ENCODE peak calls at places on chromosomes 7 and 10, in four cellular contexts. E is Peyer's patch, Q is cardiac muscle cell, N is thoracic aorta. U is an unnamed sample.
A peak's percentile ranks its signal among the peaks of the same experiment; 100 is the strongest.

GRCh38 chr7:150982348-150982747 is 4.2 kb upstream of the KCNH2 start:
- DNase-seq in N (no peak), Q (no peak), E (no peak), U (no peak)

GRCh38 chr7:17849504-17849903 is 90.8 kb downstream of the SNX13 start:
- DNase-seq in Q (peak; percentile 3), E (no peak), N (no peak), U (no peak)

GRCh38 chr7:116805100-116805544 is 57.3 kb upstream of the CAPZA2 start:
- DNase-seq in Q (no peak), E (no peak), N (no peak), U (no peak)

GRCh38 chr10:79322616-79323566 is 24.4 kb upstream of the PPIF start:
- DNase-seq in N (no peak), E (no peak), Q (no peak), U (peak; percentile 87)

GRCh38 chr10:76197293-76197692 is 765.9 kb downstream of the LRMDA start:
- DNase-seq in N (no peak), E (no peak), Q (no peak), U (no peak)

GRCh38 chr7:94996331-94996730 is 88.9 kb downstream of the PPP1R9A start:
- DNase-seq in N (no peak), E (no peak), Q (no peak), U (no peak)

GRCh38 chr10:26733750-26734568 is 36.5 kb downstream of the PDSS1 start:
- DNase-seq in N (no peak), E (peak; percentile 79), Q (no peak), U (no peak)

GRCh38 chr7:132654150-132654549 is 77.9 kb upstream of the PLXNA4 start:
- DNase-seq in E (no peak), N (no peak), Q (no peak), U (peak; percentile 17)

GRCh38 chr7:120278773-120279172 is 5.8 kb downstream of the KCND2 start:
- DNase-seq in Q (no peak), E (no peak), N (no peak), U (no peak)

GRCh38 chr10:47325303-47326291 is 3.3 kb downstream of the GDF2 start:
- DNase-seq in E (no peak), Q (no peak), N (no peak), U (no peak)

GRCh38 chr7:4809091-4809591 is 33.7 kb downstream of the AP5Z1 start:
- DNase-seq in Q (no peak), E (no peak), N (no peak), U (no peak)

GRCh38 chr7:134589491-134589941 is 40.6 kb downstream of the AKR1B15 start:
- DNase-seq in Q (no peak), N (no peak), E (no peak), U (no peak)

GRCh38 chr7:127751723-127752448 is 99.9 kb downstream of the SND1 start:
- DNase-seq in N (no peak), E (no peak), Q (no peak), U (no peak)

GRCh38 chr7:45921381-45921698 is 268 bp upstream of the IGFBP3 start:
- DNase-seq in Q (peak; percentile 31), N (no peak), E (no peak), U (no peak)

GRCh38 chr10:71882813-71883746 is 32.0 kb upstream of the PSAP start:
- DNase-seq in N (no peak), E (no peak), Q (no peak), U (no peak)

GRCh38 chr7:5796076-5796475 is 14.6 kb upstream of the RNF216 start:
- DNase-seq in Q (no peak), N (no peak), E (no peak), U (no peak)

GRCh38 chr10:79249156-79250121 is 97.8 kb upstream of the PPIF start:
- DNase-seq in E (no peak), N (no peak), Q (no peak), U (no peak)

GRCh38 chr7:17150018-17150417 is 148.4 kb upstream of the AHR start:
- DNase-seq in Q (no peak), N (no peak), E (no peak), U (no peak)

GRCh38 chr10:5659702-5660528 is 6.5 kb downstream of the ASB13 start:
- DNase-seq in N (peak; percentile 27), Q (no peak), E (no peak), U (no peak)

GRCh38 chr7:72444023-72444776 is 32.1 kb upstream of the CALN1 start:
- DNase-seq in N (no peak), E (no peak), Q (no peak), U (no peak)

GRCh38 chr10:43260911-43261577 is 5.8 kb downstream of the RASGEF1A start:
- DNase-seq in E (no peak), Q (no peak), N (no peak), U (no peak)

GRCh38 chr7:155803418-155804376 is 8.6 kb downstream of the SHH start:
- DNase-seq in E (peak; percentile 74), Q (no peak), N (no peak), U (no peak)

GRCh38 chr7:20030915-20031362 is 186.2 kb downstream of the MACC1 start:
- DNase-seq in Q (no peak), E (no peak), N (no peak), U (no peak)

GRCh38 chr7:157483971-157484410 is 147.2 kb downstream of the DNAJB6 start:
- DNase-seq in Q (no peak), N (no peak), E (no peak), U (no peak)

GRCh38 chr7:140564643-140565042 is 76.0 kb downstream of the DENND2A start:
- DNase-seq in E (no peak), N (no peak), Q (no peak), U (no peak)

GRCh38 chr7:36667007-36667406 is 57.3 kb downstream of the AOAH start:
- DNase-seq in E (no peak), N (no peak), Q (no peak), U (no peak)

GRCh38 chr7:114109299-114109698 is 190.5 kb upstream of the PPP1R3A start:
- DNase-seq in E (no peak), N (no peak), Q (no peak), U (no peak)

DNA sequence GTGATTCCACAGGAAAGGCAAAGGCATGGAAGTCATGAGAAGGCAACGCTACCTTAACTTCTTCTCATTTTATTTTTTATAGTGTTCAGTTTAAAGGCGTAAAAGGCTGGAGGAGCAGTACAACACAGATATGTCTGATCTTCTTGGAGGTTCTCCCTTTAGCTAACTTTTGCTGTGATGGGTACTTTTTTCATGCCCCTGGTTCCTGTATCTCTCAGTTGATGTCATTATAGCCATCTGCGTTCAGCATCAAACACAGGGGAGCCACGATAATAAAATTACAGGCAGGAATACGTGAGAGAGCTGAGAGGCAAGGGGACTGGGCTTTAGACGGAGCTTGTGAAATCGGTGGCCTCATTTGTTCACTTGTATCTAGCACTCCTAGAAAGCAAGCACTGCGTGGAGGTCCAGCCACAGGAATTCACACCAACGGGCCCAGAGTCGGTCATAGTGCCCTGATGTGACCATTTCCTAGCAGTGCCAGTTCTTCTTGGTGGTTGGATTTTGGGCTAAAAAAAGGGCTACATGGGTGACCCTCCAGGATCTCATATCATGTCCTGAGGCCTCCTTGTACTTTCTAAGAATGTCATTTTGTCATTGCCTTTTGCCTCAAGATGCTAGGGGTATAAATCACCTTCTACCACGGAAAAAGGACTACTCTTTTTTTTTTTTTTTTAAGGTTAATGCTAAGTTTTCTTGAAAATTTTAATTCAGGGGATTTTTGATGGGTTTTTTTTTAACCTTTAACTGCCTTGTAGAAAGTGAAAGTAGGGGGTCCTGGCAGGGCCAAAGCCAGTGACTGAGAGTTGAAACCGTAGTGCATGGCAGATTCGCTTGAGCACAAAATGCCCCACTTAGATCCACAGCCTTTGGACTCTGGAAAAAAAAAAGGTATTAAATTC is 191.5 kb downstream of the CELF2 start:
- DNase-seq in Q (no peak), N (no peak), E (no peak), U (peak; percentile 36)
- H3K4me1 ChIP-seq in Q (peaks cover 35% of the 10 kb centered on the region), N (no peaks in the 10 kb centered on the region), E (no peaks in the 10 kb centered on the region), U (peaks cover 99% of the 10 kb centered on the region)

GRCh38 chr10:44961231-44961571 is 1.6 kb downstream of the RASSF4 start:
- DNase-seq in E (no peak), Q (no peak), N (no peak), U (no peak)

GRCh38 chr10:44965104-44965503 is 5.5 kb downstream of the RASSF4 start:
- DNase-seq in Q (no peak), E (no peak), N (no peak), U (no peak)

GRCh38 chr10:44963772-44964633 is 4.4 kb downstream of the RASSF4 start:
- DNase-seq in N (no peak), E (peak; percentile 67), Q (peak; percentile 68), U (no peak)

GRCh38 chr10:44961931-44962750 is 2.5 kb downstream of the RASSF4 start:
- DNase-seq in Q (no peak), E (no peak), N (no peak), U (no peak)

DNA sequence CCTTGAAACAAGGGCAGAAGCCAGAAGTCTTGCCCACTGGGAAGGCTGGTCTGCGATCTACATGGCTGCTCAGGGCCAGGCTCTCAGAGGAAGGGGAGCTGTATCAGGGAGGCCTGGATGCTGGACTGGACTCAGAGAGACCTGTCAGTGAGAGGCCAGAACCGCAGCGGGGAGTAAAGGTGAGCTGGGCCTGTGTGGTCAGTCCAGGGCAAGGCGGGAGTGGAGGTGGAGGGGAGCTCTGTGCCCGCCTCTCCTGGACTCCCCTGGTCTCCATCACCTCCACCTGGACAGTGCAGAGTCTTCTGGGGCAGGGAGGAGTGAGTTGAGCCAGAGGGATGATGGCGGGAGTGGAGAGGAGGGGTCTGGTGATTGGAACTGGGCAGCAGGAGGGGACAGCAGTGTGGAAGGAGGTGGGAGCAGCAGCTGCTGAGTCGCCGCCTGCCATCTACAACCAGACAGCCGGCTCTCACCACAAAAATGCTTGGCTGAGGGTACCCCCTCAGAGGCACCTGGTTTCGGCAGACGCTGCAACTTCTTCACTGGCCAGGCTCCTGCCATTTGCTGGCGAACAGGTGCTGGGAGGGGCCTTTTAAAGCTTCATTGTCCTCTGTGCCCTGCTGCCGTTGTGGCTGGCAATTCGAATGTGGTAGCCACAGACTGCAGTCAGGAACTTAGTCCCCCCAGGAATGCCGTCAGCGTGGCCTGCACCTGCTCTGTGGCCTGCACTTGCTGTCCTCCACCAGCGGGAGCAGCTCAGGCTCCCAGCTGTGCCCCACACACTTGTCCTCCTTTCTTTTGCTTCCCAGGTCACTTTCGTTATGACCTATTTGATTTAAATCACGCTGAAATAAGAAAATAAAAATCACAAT is 3.5 kb downstream of the RASSF4 start:
- DNase-seq in Q (peak; percentile 45), E (peak; percentile 60), N (no peak), U (no peak)
- H3K4me3 ChIP-seq in Q (no peak overlapping the region), E (no peak overlapping the region), N (no peak overlapping the region), U (no peak overlapping the region)

GRCh38 chr10:110059965-110060364 is 52.2 kb downstream of the ADD3 start:
- DNase-seq in N (no peak), E (no peak), Q (peak; percentile 31), U (no peak)

GRCh38 chr10:110058215-110058614 is 50.4 kb downstream of the ADD3 start:
- DNase-seq in E (no peak), N (no peak), Q (no peak), U (no peak)

GRCh38 chr10:110057461-110057860 is 49.7 kb downstream of the ADD3 start:
- DNase-seq in E (no peak), Q (no peak), N (no peak), U (no peak)

GRCh38 chr10:110052911-110053310 is 45.1 kb downstream of the ADD3 start:
- DNase-seq in E (no peak), Q (no peak), N (no peak), U (no peak)

GRCh38 chr10:110056822-110057221 is 49.0 kb downstream of the ADD3 start:
- DNase-seq in E (no peak), N (no peak), Q (no peak), U (no peak)
- H3K4me1 ChIP-seq in E (no peaks in the 10 kb centered on the region), N (peaks cover 55% of the 10 kb centered on the region), Q (peaks cover 17% of the 10 kb centered on the region), U (peaks cover 91% of the 10 kb centered on the region)

DNA sequence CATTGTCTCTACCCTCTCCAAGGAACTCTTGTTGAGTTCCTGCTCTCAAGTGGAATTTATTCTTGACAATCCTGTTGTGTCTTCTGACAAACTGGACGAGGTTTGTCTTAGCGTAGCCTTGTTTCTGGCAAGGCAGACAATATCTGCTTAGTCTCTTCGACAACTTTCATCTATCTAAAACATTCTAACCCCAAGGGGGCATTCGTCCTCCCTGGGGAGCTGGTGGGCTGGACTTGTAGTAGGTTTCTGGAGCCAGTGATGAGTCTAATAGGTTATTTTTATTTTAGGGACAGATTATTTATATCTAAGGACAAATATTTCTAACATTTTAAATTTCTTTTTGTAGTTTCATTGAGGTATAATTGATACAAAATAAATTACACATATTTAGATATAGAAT is 7.3 kb upstream of the C10orf120 start:
- DNase-seq in Q (no peak), E (no peak), N (no peak), U (no peak)
- H3K4me3 ChIP-seq in Q (no peak overlapping the region), E (no peak overlapping the region), N (no peak overlapping the region), U (no peak overlapping the region)